ENCODE peak calls at places on chromosomes 16 and 17, in ten cellular contexts. V, U, K, P, O, S, G, F, X and W are unnamed samples.

GRCh38 chr17:30590086-30590485 is 112.9 kb downstream of the GOSR1 start:
- DNase-seq in K (no peak), X (no peak), G (no peak), S (no peak), V (no peak), P (no peak), U (no peak), O (no peak), F (no peak), W (no peak)

GRCh38 chr16:11658896-11659708 is 9.2 kb upstream of the SNN start:
- DNase-seq in G (no peak), O (no peak), S (no peak), U (no peak), K (no peak), V (no peak), F (no peak), P (no peak), X (peak; percentile 85), W (no peak)

GRCh38 chr17:77465358-77466041 is 324.7 kb downstream of the SEC14L1 start:
- DNase-seq in G (peak; percentile 77), V (no peak), F (no peak), O (peak; percentile 94), K (peak; percentile 84), P (peak; percentile 90), S (peak; percentile 82), U (peak; percentile 76), X (no peak), W (no peak)

GRCh38 chr17:72388765-72389473 is 268.1 kb downstream of the SOX9 start:
- DNase-seq in X (peak; percentile 72), O (no peak), K (no peak), G (no peak), S (no peak), U (no peak), V (peak; percentile 90), P (no peak), F (peak; percentile 93), W (peak; percentile 14)

GRCh38 chr16:27779719-27780161 is 229.8 kb downstream of the KATNIP start:
- DNase-seq in K (peak; percentile 66), V (peak; percentile 33), S (peak; percentile 74), P (no peak), F (no peak), G (peak; percentile 77), X (peak; percentile 12), O (peak; percentile 58), U (no peak), W (no peak)

GRCh38 chr17:28682655-28683054 is 20.6 kb downstream of the SUPT6H start:
- DNase-seq in P (no peak), X (no peak), K (no peak), O (no peak), V (no peak), F (no peak), S (no peak), G (no peak), U (no peak), W (peak; percentile 19)

GRCh38 chr16:82195917-82196494 is 26.0 kb upstream of the MPHOSPH6 start:
- DNase-seq in U (no peak), S (no peak), O (no peak), V (no peak), X (no peak), G (no peak), F (no peak), P (no peak), K (no peak), W (no peak)

GRCh38 chr16:81650982-81651562 is 128.0 kb upstream of the PLCG2 start:
- DNase-seq in K (peak; percentile 74), P (no peak), F (no peak), V (no peak), U (no peak), O (no peak), S (peak; percentile 83), G (peak; percentile 87), X (no peak), W (peak; percentile 91)

GRCh38 chr16:75138636-75139035 is 9.7 kb upstream of the ZFP1 start:
- DNase-seq in P (no peak), S (peak; percentile 73), V (no peak), G (no peak), U (no peak), K (no peak), X (no peak), F (no peak), O (no peak), W (no peak)

GRCh38 chr16:48247311-48247710 is at the start of gene ABCC11:
- DNase-seq in S (no peak), U (no peak), V (no peak), F (no peak), O (no peak), K (no peak), X (peak; percentile 15), G (no peak), P (no peak), W (no peak)

GRCh38 chr17:46802831-46803230 is 15.7 kb downstream of the WNT3 start:
- DNase-seq in G (no peak), X (no peak), S (no peak), V (no peak), P (no peak), U (no peak), K (no peak), F (no peak), O (no peak), W (no peak)

GRCh38 chr16:78745491-78746019 is 646.1 kb downstream of the WWOX start:
- DNase-seq in O (no peak), P (no peak), F (no peak), G (no peak), V (no peak), U (no peak), S (no peak), X (no peak), K (no peak), W (no peak)

GRCh38 chr16:81537721-81538561 is 93.3 kb downstream of the CMIP start:
- DNase-seq in P (no peak), S (no peak), F (no peak), K (peak; percentile 45), V (no peak), O (peak; percentile 64), U (no peak), X (no peak), G (no peak), W (peak; percentile 80)

GRCh38 chr17:82871056-82871775 is 31.4 kb upstream of the ZNF750 start:
- DNase-seq in F (peak; percentile 4), X (peak; percentile 21), G (no peak), U (no peak), K (peak; percentile 36), S (no peak), P (no peak), V (no peak), O (peak; percentile 89), W (peak; percentile 60)